ENCODE peak calls at places on chromosomes 4 and X, in seven cellular contexts. G is lung, U is HFF-Myc, B is testis, L is ascending aorta, O is kidney epithelial cell, Z is lower leg skin. R is an unnamed sample.

GRCh38 chr4:165537028-165537648 is 158.3 kb downstream of the CPE start:
- DNase-seq in G (no peak), U (peak), B (peak), L (no peak), O (no peak), Z (no peak), R (no peak)

GRCh38 chrX:140440891-140441290 is 64.0 kb downstream of the SOX3 start:
- DNase-seq in G (no peak), U (no peak), B (peak), L (no peak), O (no peak), Z (no peak), R (no peak)

GRCh38 chr4:3407930-3408792 is 33.6 kb upstream of the HGFAC start:
- DNase-seq in G (no peak), U (no peak), B (peak), L (no peak), O (no peak), Z (no peak), R (no peak)

GRCh38 chrX:1442724-1443367 is 9.9 kb downstream of the ASMTL start:
- DNase-seq in G (no peak), U (no peak), B (no peak), L (no peak), O (no peak), Z (no peak), R (no peak)

GRCh38 chr4:17562157-17562556 is 14.8 kb upstream of the LAP3 start:
- DNase-seq in G (no peak), U (no peak), B (peak), L (no peak), O (no peak), Z (no peak), R (no peak)

GRCh38 chr4:26263165-26263564 is 57.6 kb upstream of the RBPJ start:
- DNase-seq in G (no peak), U (no peak), B (peak), L (no peak), O (no peak), Z (no peak), R (no peak)

GRCh38 chr4:3291969-3292570 is 751 bp upstream of the RGS12 start:
- DNase-seq in G (peak), U (no peak), B (peak), L (no peak), O (no peak), Z (no peak), R (no peak)

GRCh38 chr4:168864831-168865541 is 145.1 kb downstream of the CBR4 start:
- DNase-seq in G (no peak), U (no peak), B (no peak), L (no peak), O (no peak), Z (no peak), R (no peak)

GRCh38 chr4:159395693-159396092 is 292.8 kb downstream of the RAPGEF2 start:
- DNase-seq in G (no peak), U (no peak), B (no peak), L (no peak), O (no peak), Z (no peak), R (no peak)

GRCh38 chrX:115413246-115413878 is 123.8 kb downstream of the LUZP4 start:
- DNase-seq in G (no peak), U (no peak), B (no peak), L (no peak), O (no peak), Z (no peak), R (no peak)

GRCh38 chrX:120309873-120310730 is 1.2 kb downstream of the TMEM255A start:
- DNase-seq in G (no peak), U (no peak), B (no peak), L (no peak), O (no peak), Z (no peak), R (no peak)

GRCh38 chr4:87078987-87079469 is 141.4 kb downstream of the KLHL8 start:
- DNase-seq in G (no peak), U (no peak), B (peak), L (no peak), O (no peak), Z (no peak), R (no peak)

GRCh38 chrX:44343412-44343942 is at the start of gene EFHC2:
- DNase-seq in G (peak), U (no peak), B (peak), L (no peak), O (no peak), Z (no peak), R (no peak)

GRCh38 chrX:33855251-33855650 is 276.9 kb downstream of the FAM47A start:
- DNase-seq in G (no peak), U (no peak), B (no peak), L (no peak), O (no peak), Z (no peak), R (no peak)

GRCh38 chrX:45669715-45670360 is 469.2 kb upstream of the DIPK2B start:
- DNase-seq in G (no peak), U (peak), B (no peak), L (no peak), O (no peak), Z (no peak), R (no peak)

GRCh38 chr4:102825261-102826071 is 1.9 kb downstream of the UBE2D3 start:
- DNase-seq in G (peak), U (peak), B (peak), L (no peak), O (no peak), Z (peak), R (no peak)

GRCh38 chr4:40256329-40256728 is 59.5 kb downstream of the RHOH start:
- DNase-seq in G (no peak), U (no peak), B (no peak), L (no peak), O (no peak), Z (no peak), R (no peak)

GRCh38 chrX:130125090-130125489 is 14.8 kb upstream of the ELF4 start:
- DNase-seq in G (no peak), U (no peak), B (no peak), L (peak), O (no peak), Z (peak), R (no peak)

GRCh38 chrX:24860140-24860539 is 155.6 kb downstream of the ARX start:
- DNase-seq in G (no peak), U (no peak), B (no peak), L (no peak), O (no peak), Z (no peak), R (no peak)

GRCh38 chr4:41752081-41752836 is 3.7 kb upstream of the PHOX2B start:
- DNase-seq in G (no peak), U (no peak), B (no peak), L (no peak), O (no peak), Z (no peak), R (no peak)

GRCh38 chrX:118761950-118762725 is 34.7 kb downstream of the IL13RA1 start:
- DNase-seq in G (no peak), U (no peak), B (no peak), L (no peak), O (no peak), Z (no peak), R (no peak)
- TF ChIP-seq CTCF in G (no peak), U (no peak), B (no peak), L (no peak), O (no peak), Z (no peak), R (no peak)

GRCh38 chr4:1767770-1768366 is 25.2 kb upstream of the FGFR3 start:
- DNase-seq in G (peak), U (no peak), B (peak), L (no peak), O (no peak), Z (no peak), R (no peak)
- H3K4me3 ChIP-seq in G (no peak), U (no peak), B (no peak), L (peak), O (peak), Z (no peak), R (peak)

GRCh38 chr4:188903995-188904394 is 764.8 kb downstream of the TRIML1 start:
- DNase-seq in G (no peak), U (no peak), B (no peak), L (no peak), O (no peak), Z (no peak), R (no peak)
- TF ChIP-seq CTCF in G (no peak), U (no peak), B (no peak), L (no peak), O (no peak), Z (no peak), R (no peak)

GRCh38 chr4:44446191-44446590 is 2.4 kb downstream of the KCTD8 start:
- DNase-seq in G (no peak), U (no peak), B (no peak), L (no peak), O (no peak), Z (no peak), R (no peak)
- H3K4me3 ChIP-seq in G (no peak), U (no peak), B (peak), L (peak), O (no peak), Z (no peak), R (peak)

GRCh38 chr4:146278986-146279385 is 64.6 kb downstream of the REELD1 start:
- DNase-seq in G (no peak), U (no peak), B (no peak), L (no peak), O (no peak), Z (no peak), R (peak)
- TF ChIP-seq CTCF in G (no peak), U (no peak), B (no peak), L (no peak), O (no peak), Z (no peak), R (no peak)

GRCh38 chr4:122619583-122619982 is 1.3 kb downstream of the IL21 start:
- DNase-seq in G (no peak), U (no peak), B (no peak), L (no peak), O (no peak), Z (no peak), R (no peak)

GRCh38 chr4:122625156-122625555 is 4.3 kb upstream of the IL21 start:
- DNase-seq in G (no peak), U (no peak), B (no peak), L (no peak), O (no peak), Z (no peak), R (no peak)

GRCh38 chr4:122621010-122621616 is at the start of gene IL21:
- DNase-seq in G (no peak), U (no peak), B (no peak), L (no peak), O (no peak), Z (no peak), R (no peak)

GRCh38 chr4:122623637-122624036 is 2.8 kb upstream of the IL21 start:
- DNase-seq in G (no peak), U (no peak), B (no peak), L (no peak), O (no peak), Z (no peak), R (no peak)

GRCh38 chr4:122622400-122622799 is 1.5 kb upstream of the IL21 start:
- DNase-seq in G (no peak), U (no peak), B (no peak), L (no peak), O (no peak), Z (no peak), R (no peak)
- H3K4me3 ChIP-seq in G (no peak), U (no peak), B (no peak), L (no peak), O (no peak), Z (no peak), R (no peak)

DNA sequence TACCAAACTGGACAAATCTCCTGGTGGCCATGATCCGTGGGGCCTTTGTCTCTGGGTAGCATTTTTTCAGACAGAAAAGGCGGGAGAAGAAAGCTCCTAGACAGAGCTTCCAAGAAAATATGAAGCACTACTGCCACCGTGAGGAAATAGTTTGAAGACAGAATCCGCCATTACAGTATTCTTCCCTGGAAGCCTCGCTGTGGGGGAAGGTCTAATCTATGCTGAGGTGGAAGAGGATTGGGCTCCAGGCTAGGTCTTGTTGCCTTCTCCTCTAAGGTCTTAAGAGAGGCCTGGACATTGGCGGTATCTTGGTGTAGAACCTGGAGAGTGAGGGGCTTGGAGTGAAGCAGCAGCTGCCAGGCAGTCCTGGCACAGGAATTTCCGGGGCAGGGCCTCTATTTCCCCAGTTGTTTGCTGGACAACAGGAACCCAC is 218.9 kb downstream of the OR13H1 start:
- DNase-seq in G (peak), U (no peak), B (no peak), L (no peak), O (no peak), Z (no peak), R (no peak)
- TF ChIP-seq CTCF in G (peak), U (no peak), B (no peak), L (peak), O (peak), Z (no peak), R (peak)

DNA sequence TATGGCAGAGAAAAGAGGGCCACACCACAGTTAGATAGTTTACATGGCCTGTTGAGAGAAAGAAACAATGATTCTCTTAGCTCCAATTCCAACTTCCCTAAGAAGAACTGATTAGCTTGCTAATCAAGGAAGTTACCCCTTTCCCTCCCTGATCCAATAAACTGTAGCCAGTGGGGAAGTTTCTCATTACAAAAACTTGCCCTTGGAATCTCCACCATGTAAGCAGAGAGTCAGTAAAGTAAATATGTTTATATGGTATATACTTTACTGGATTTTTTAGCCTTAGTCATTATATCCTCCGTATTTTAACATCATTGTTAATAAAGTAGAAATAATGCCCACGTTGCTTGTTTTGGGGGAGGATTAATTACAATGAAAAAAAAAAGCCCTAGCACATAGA is 7.7 kb upstream of the ADGRL3 start:
- DNase-seq in G (no peak), U (no peak), B (no peak), L (no peak), O (no peak), Z (no peak), R (no peak)
- H3K4me3 ChIP-seq in G (no peak), U (no peak), B (no peak), L (no peak), O (no peak), Z (no peak), R (no peak)